ENCODE peak calls at places on chromosome 22, in eight cellular contexts. One of them, this sample, is unnamed.

GRCh38 chr22:47435204-47435487 is 672.7 kb downstream of the TBC1D22A start:
- DNase-seq in B cell: no peak
- DNase-seq in osteocyte: peak
- DNase-seq in A549: no peak
- DNase-seq in epithelial cell of proximal tubule: no peak
- DNase-seq in OCI-LY7: no peak
- DNase-seq in fibroblast of pulmonary artery: no peak
- DNase-seq in thoracic aorta: no peak
- DNase-seq in this sample: no peak

GRCh38 chr22:30541979-30542810 is 4.3 kb downstream of the SEC14L6 start:
- DNase-seq in A549: no peak
- DNase-seq in epithelial cell of proximal tubule: no peak
- DNase-seq in fibroblast of pulmonary artery: peak
- DNase-seq in thoracic aorta: no peak
- DNase-seq in B cell: no peak
- DNase-seq in OCI-LY7: no peak
- DNase-seq in osteocyte: no peak
- DNase-seq in this sample: no peak

GRCh38 chr22:30843245-30843644 is 125.3 kb downstream of the MORC2 start:
- DNase-seq in B cell: no peak
- DNase-seq in OCI-LY7: no peak
- DNase-seq in fibroblast of pulmonary artery: no peak
- DNase-seq in thoracic aorta: no peak
- DNase-seq in osteocyte: no peak
- DNase-seq in epithelial cell of proximal tubule: no peak
- DNase-seq in A549: no peak
- DNase-seq in this sample: no peak

GRCh38 chr22:17872491-17872890 is 98.2 kb upstream of the BID start:
- DNase-seq in osteocyte: no peak
- DNase-seq in fibroblast of pulmonary artery: no peak
- DNase-seq in B cell: no peak
- DNase-seq in OCI-LY7: no peak
- DNase-seq in thoracic aorta: no peak
- DNase-seq in A549: no peak
- DNase-seq in epithelial cell of proximal tubule: no peak
- DNase-seq in this sample: no peak

GRCh38 chr22:19207902-19208283 is 29.4 kb upstream of the SLC25A1 start:
- DNase-seq in B cell: no peak
- DNase-seq in fibroblast of pulmonary artery: no peak
- DNase-seq in OCI-LY7: no peak
- DNase-seq in thoracic aorta: no peak
- DNase-seq in epithelial cell of proximal tubule: no peak
- DNase-seq in A549: no peak
- DNase-seq in osteocyte: no peak
- DNase-seq in this sample: no peak

GRCh38 chr22:26887456-26887855 is 230.1 kb downstream of the MIAT start:
- DNase-seq in epithelial cell of proximal tubule: peak
- DNase-seq in osteocyte: peak
- DNase-seq in B cell: no peak
- DNase-seq in A549: no peak
- DNase-seq in thoracic aorta: no peak
- DNase-seq in OCI-LY7: no peak
- DNase-seq in fibroblast of pulmonary artery: peak
- DNase-seq in this sample: no peak

GRCh38 chr22:29689872-29690213 is 30.0 kb upstream of the CABP7 start:
- DNase-seq in B cell: no peak
- DNase-seq in epithelial cell of proximal tubule: no peak
- DNase-seq in osteocyte: no peak
- DNase-seq in A549: no peak
- DNase-seq in fibroblast of pulmonary artery: peak
- DNase-seq in thoracic aorta: no peak
- DNase-seq in OCI-LY7: peak
- DNase-seq in this sample: peak

GRCh38 chr22:48178536-48178935 is 1416.1 kb downstream of the TBC1D22A start:
- DNase-seq in thoracic aorta: no peak
- DNase-seq in A549: no peak
- DNase-seq in osteocyte: peak
- DNase-seq in fibroblast of pulmonary artery: no peak
- DNase-seq in epithelial cell of proximal tubule: no peak
- DNase-seq in B cell: no peak
- DNase-seq in OCI-LY7: no peak
- DNase-seq in this sample: no peak

GRCh38 chr22:37633693-37634504 is 5.6 kb upstream of the SH3BP1 start:
- DNase-seq in epithelial cell of proximal tubule: no peak
- DNase-seq in fibroblast of pulmonary artery: peak
- DNase-seq in thoracic aorta: no peak
- DNase-seq in OCI-LY7: peak
- DNase-seq in B cell: peak
- DNase-seq in A549: no peak
- DNase-seq in osteocyte: peak
- DNase-seq in this sample: peak

GRCh38 chr22:46797355-46797754 is 34.9 kb downstream of the TBC1D22A start:
- DNase-seq in fibroblast of pulmonary artery: peak
- DNase-seq in epithelial cell of proximal tubule: no peak
- DNase-seq in OCI-LY7: peak
- DNase-seq in thoracic aorta: no peak
- DNase-seq in B cell: no peak
- DNase-seq in osteocyte: peak
- DNase-seq in A549: no peak
- DNase-seq in this sample: peak

GRCh38 chr22:39519681-39520053 is 695 bp upstream of the ATF4 start:
- DNase-seq in thoracic aorta: no peak
- DNase-seq in epithelial cell of proximal tubule: no peak
- DNase-seq in OCI-LY7: peak
- DNase-seq in osteocyte: no peak
- DNase-seq in fibroblast of pulmonary artery: no peak
- DNase-seq in A549: peak
- DNase-seq in B cell: no peak
- DNase-seq in this sample: peak

GRCh38 chr22:40898850-40899357 is 37.0 kb upstream of the DNAJB7 start:
- DNase-seq in epithelial cell of proximal tubule: peak
- DNase-seq in B cell: no peak
- DNase-seq in fibroblast of pulmonary artery: peak
- DNase-seq in OCI-LY7: peak
- DNase-seq in A549: peak
- DNase-seq in osteocyte: no peak
- DNase-seq in thoracic aorta: no peak
- DNase-seq in this sample: peak

GRCh38 chr22:46854125-46854870 is 91.8 kb downstream of the TBC1D22A start:
- DNase-seq in OCI-LY7: no peak
- DNase-seq in thoracic aorta: no peak
- DNase-seq in B cell: no peak
- DNase-seq in osteocyte: no peak
- DNase-seq in fibroblast of pulmonary artery: peak
- DNase-seq in A549: no peak
- DNase-seq in epithelial cell of proximal tubule: no peak
- DNase-seq in this sample: no peak

GRCh38 chr22:20206709-20207215 is 55.9 kb upstream of the CCDC188 start:
- DNase-seq in A549: no peak
- DNase-seq in thoracic aorta: no peak
- DNase-seq in OCI-LY7: peak
- DNase-seq in B cell: no peak
- DNase-seq in osteocyte: no peak
- DNase-seq in fibroblast of pulmonary artery: peak
- DNase-seq in epithelial cell of proximal tubule: no peak
- DNase-seq in this sample: no peak

GRCh38 chr22:32106930-32107329 is 52.2 kb downstream of the C22orf42 start:
- DNase-seq in thoracic aorta: no peak
- DNase-seq in B cell: no peak
- DNase-seq in fibroblast of pulmonary artery: peak
- DNase-seq in A549: no peak
- DNase-seq in OCI-LY7: peak
- DNase-seq in epithelial cell of proximal tubule: no peak
- DNase-seq in osteocyte: no peak
- DNase-seq in this sample: peak

GRCh38 chr22:32100711-32101110 is 57.6 kb downstream of the SLC5A1 start:
- DNase-seq in fibroblast of pulmonary artery: no peak
- DNase-seq in OCI-LY7: no peak
- DNase-seq in B cell: no peak
- DNase-seq in A549: no peak
- DNase-seq in thoracic aorta: no peak
- DNase-seq in osteocyte: no peak
- DNase-seq in epithelial cell of proximal tubule: no peak
- DNase-seq in this sample: no peak

DNA sequence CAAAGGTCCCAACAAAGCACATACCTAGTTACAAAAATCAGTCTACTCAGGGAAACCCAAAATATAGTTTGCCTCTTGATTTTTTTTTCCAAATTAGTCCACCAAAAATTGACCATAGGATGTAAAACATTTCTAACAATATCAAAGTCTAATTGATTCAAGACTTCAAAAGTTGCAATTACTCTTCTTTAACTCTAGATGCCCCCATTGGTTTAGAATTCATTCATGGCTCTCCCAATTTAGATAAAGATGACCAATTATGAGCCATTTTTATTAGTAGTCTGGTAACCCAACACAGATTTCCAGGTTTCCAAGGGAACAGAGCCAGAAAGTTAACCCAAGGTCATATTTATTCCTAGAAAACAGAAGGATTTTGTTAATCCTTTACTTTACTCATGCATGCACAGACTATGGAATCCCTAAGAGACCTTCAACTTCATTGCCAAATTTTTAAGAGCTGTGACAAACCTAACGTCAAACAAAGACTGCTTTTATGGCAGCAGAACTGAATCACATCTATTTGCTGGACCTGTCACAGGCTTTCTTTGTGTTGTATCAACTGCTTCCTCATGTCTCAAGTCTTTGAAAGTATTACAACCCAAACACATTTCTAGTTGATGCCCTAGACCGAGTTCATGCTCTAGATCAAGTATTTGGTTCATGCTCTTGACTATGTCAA is 55.3 kb downstream of the C22orf42 start:
- DNase-seq in OCI-LY7: peak
- DNase-seq in B cell: no peak
- DNase-seq in epithelial cell of proximal tubule: no peak
- DNase-seq in fibroblast of pulmonary artery: peak
- DNase-seq in A549: no peak
- DNase-seq in thoracic aorta: no peak
- DNase-seq in osteocyte: no peak
- DNase-seq in this sample: no peak
- TF ChIP-seq CTCF in OCI-LY7: peak
- TF ChIP-seq CTCF in B cell: peak
- TF ChIP-seq CTCF in epithelial cell of proximal tubule: peak
- TF ChIP-seq CTCF in fibroblast of pulmonary artery: peak
- TF ChIP-seq CTCF in A549: peak
- TF ChIP-seq CTCF in thoracic aorta: no peak
- TF ChIP-seq CTCF in osteocyte: peak
- TF ChIP-seq CTCF in this sample: peak

DNA sequence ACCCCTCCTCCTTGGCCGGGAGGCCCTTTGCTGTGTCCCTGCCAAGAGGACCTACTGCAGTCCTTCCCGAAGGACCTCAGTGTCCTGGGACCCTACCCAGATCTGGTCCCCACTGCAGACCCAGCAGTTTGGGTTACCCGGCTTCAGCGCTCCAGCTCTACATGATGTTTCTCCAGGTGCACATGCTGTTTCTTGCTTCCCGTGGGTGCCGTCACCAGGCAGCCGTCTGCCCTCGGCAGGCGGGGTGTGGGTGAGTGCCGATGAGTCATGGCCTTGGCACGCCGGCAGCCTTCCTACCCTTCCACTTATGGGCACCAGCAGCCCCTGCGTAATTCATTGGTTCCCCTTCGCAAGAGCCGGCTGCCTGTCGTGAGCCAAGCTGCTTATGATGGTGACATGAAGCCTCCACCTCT is 101.8 kb downstream of the BCR start:
- DNase-seq in A549: peak
- DNase-seq in osteocyte: peak
- DNase-seq in thoracic aorta: peak
- DNase-seq in B cell: no peak
- DNase-seq in epithelial cell of proximal tubule: peak
- DNase-seq in OCI-LY7: no peak
- DNase-seq in fibroblast of pulmonary artery: peak
- DNase-seq in this sample: no peak
- TF ChIP-seq CTCF in A549: no peak
- TF ChIP-seq CTCF in osteocyte: no peak
- TF ChIP-seq CTCF in thoracic aorta: no peak
- TF ChIP-seq CTCF in B cell: peak
- TF ChIP-seq CTCF in epithelial cell of proximal tubule: no peak
- TF ChIP-seq CTCF in OCI-LY7: peak
- TF ChIP-seq CTCF in fibroblast of pulmonary artery: no peak
- TF ChIP-seq CTCF in this sample: no peak

DNA sequence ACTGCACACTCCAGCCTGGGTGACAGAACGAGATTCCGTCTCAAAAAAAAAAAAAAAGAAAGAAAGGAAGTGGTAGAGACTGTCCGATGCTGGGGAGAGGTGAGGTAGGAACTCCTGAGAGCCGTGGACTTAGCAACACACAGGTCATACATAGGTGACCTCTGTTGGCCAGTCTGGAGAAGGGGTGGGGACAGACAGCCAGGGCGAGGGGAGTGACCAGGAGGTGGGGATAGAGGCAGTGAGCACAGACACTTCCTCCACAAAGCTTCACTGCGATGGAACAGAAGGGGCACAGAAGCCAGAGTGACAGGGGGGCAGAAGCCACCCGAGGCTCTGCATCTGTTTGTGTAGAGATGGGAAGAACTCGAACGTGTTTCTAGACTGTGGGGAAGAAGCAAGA is 47.1 kb downstream of the MYH9 start:
- DNase-seq in OCI-LY7: no peak
- DNase-seq in A549: no peak
- DNase-seq in B cell: no peak
- DNase-seq in osteocyte: no peak
- DNase-seq in fibroblast of pulmonary artery: no peak
- DNase-seq in thoracic aorta: no peak
- DNase-seq in epithelial cell of proximal tubule: no peak
- DNase-seq in this sample: no peak
- TF ChIP-seq CTCF in OCI-LY7: no peak
- TF ChIP-seq CTCF in A549: no peak
- TF ChIP-seq CTCF in B cell: no peak
- TF ChIP-seq CTCF in osteocyte: no peak
- TF ChIP-seq CTCF in fibroblast of pulmonary artery: no peak
- TF ChIP-seq CTCF in thoracic aorta: no peak
- TF ChIP-seq CTCF in epithelial cell of proximal tubule: no peak
- TF ChIP-seq CTCF in this sample: no peak

GRCh38 chr22:27973851-27974250 is 54.8 kb upstream of the PITPNB start:
- DNase-seq in A549: no peak
- DNase-seq in osteocyte: no peak
- DNase-seq in fibroblast of pulmonary artery: no peak
- DNase-seq in epithelial cell of proximal tubule: no peak
- DNase-seq in OCI-LY7: no peak
- DNase-seq in B cell: no peak
- DNase-seq in thoracic aorta: no peak
- DNase-seq in this sample: no peak

GRCh38 chr22:27978875-27979274 is 59.8 kb upstream of the PITPNB start:
- DNase-seq in B cell: no peak
- DNase-seq in osteocyte: no peak
- DNase-seq in OCI-LY7: no peak
- DNase-seq in fibroblast of pulmonary artery: no peak
- DNase-seq in A549: no peak
- DNase-seq in thoracic aorta: no peak
- DNase-seq in epithelial cell of proximal tubule: no peak
- DNase-seq in this sample: no peak

GRCh38 chr22:27978317-27978716 is 59.3 kb upstream of the PITPNB start:
- DNase-seq in fibroblast of pulmonary artery: no peak
- DNase-seq in B cell: no peak
- DNase-seq in thoracic aorta: no peak
- DNase-seq in epithelial cell of proximal tubule: no peak
- DNase-seq in osteocyte: no peak
- DNase-seq in OCI-LY7: no peak
- DNase-seq in A549: no peak
- DNase-seq in this sample: no peak

GRCh38 chr22:27972732-27973698 is 54.0 kb upstream of the PITPNB start:
- DNase-seq in thoracic aorta: no peak
- DNase-seq in A549: no peak
- DNase-seq in B cell: no peak
- DNase-seq in osteocyte: no peak
- DNase-seq in epithelial cell of proximal tubule: no peak
- DNase-seq in OCI-LY7: no peak
- DNase-seq in fibroblast of pulmonary artery: peak
- DNase-seq in this sample: no peak

GRCh38 chr22:27975381-27976013 is 56.4 kb upstream of the PITPNB start:
- DNase-seq in fibroblast of pulmonary artery: no peak
- DNase-seq in osteocyte: no peak
- DNase-seq in thoracic aorta: no peak
- DNase-seq in epithelial cell of proximal tubule: no peak
- DNase-seq in OCI-LY7: no peak
- DNase-seq in A549: no peak
- DNase-seq in B cell: no peak
- DNase-seq in this sample: no peak
- TF ChIP-seq CTCF in fibroblast of pulmonary artery: no peak
- TF ChIP-seq CTCF in osteocyte: no peak
- TF ChIP-seq CTCF in thoracic aorta: no peak
- TF ChIP-seq CTCF in epithelial cell of proximal tubule: no peak
- TF ChIP-seq CTCF in OCI-LY7: no peak
- TF ChIP-seq CTCF in A549: no peak
- TF ChIP-seq CTCF in B cell: no peak
- TF ChIP-seq CTCF in this sample: no peak

This sample was measured in GM12865.